ENCODE peak calls at places on chromosomes 1 and 21, in seven cellular contexts. Z is germinal center, V is RWPE2, W is iPS-NIHi11, P is kidney glomerular epithelial cell, X is epithelial cell of esophagus, H is non-pigmented ciliary epithelial cell. I is an unnamed sample.

GRCh38 chr1:180167721-180168467 is 13.2 kb downstream of the QSOX1 start:
- DNase-seq in Z (no peak), V (peak), W (peak), P (no peak), X (peak), H (no peak), I (no peak)

GRCh38 chr1:111552587-111552986 is 49.2 kb upstream of the ADORA3 start:
- DNase-seq in Z (no peak), V (no peak), W (no peak), P (no peak), X (no peak), H (no peak), I (no peak)

GRCh38 chr1:63326106-63326472 is 3.7 kb downstream of the FOXD3 start:
- DNase-seq in Z (no peak), V (no peak), W (no peak), P (no peak), X (no peak), H (no peak), I (no peak)

GRCh38 chr21:38067086-38067739 is 151.0 kb upstream of the KCNJ6 start:
- DNase-seq in Z (no peak), V (no peak), W (no peak), P (no peak), X (no peak), H (no peak), I (no peak)

GRCh38 chr1:161185282-161185682 is 8.0 kb upstream of the B4GALT3 start:
- DNase-seq in Z (peak), V (no peak), W (peak), P (no peak), X (no peak), H (no peak), I (peak)

GRCh38 chr1:234676103-234676594 is 66.2 kb upstream of the IRF2BP2 start:
- DNase-seq in Z (peak), V (no peak), W (peak), P (peak), X (peak), H (peak), I (peak)

GRCh38 chr1:118504231-118504644 is 319.2 kb upstream of the SPAG17 start:
- DNase-seq in Z (no peak), V (no peak), W (peak), P (no peak), X (no peak), H (no peak), I (no peak)

GRCh38 chr1:78760858-78761257 is 111.2 kb downstream of the IFI44 start:
- DNase-seq in Z (no peak), V (no peak), W (no peak), P (no peak), X (peak), H (peak), I (no peak)

GRCh38 chr1:46725736-46726108 is 6.8 kb upstream of the EFCAB14 start:
- DNase-seq in Z (no peak), V (no peak), W (no peak), P (no peak), X (peak), H (no peak), I (no peak)

GRCh38 chr21:38323721-38324591 is 67.2 kb downstream of the KCNJ15 start:
- DNase-seq in Z (no peak), V (peak), W (peak), P (peak), X (peak), H (peak), I (no peak)

GRCh38 chr1:31815752-31816484 is at the start of gene SPOCD1:
- DNase-seq in Z (peak), V (no peak), W (peak), P (peak), X (peak), H (no peak), I (peak)

GRCh38 chr1:20871419-20871818 is 84.3 kb upstream of the HP1BP3 start:
- DNase-seq in Z (no peak), V (no peak), W (no peak), P (peak), X (no peak), H (no peak), I (no peak)

GRCh38 chr21:31623664-31624063 is 35.8 kb upstream of the SOD1 start:
- DNase-seq in Z (peak), V (no peak), W (peak), P (no peak), X (no peak), H (no peak), I (no peak)

GRCh38 chr1:5913876-5914275 is 78.3 kb downstream of the NPHP4 start:
- DNase-seq in Z (no peak), V (no peak), W (no peak), P (no peak), X (no peak), H (no peak), I (no peak)

GRCh38 chr1:235601087-235601486 is 48.5 kb downstream of the GNG4 start:
- DNase-seq in Z (no peak), V (no peak), W (peak), P (no peak), X (peak), H (no peak), I (no peak)